ENCODE peak calls at places on chromosome 15, in ten cellular contexts. Y is A172; L is caudate nucleus; E is posterior cingulate gyrus; B is thoracic aorta; U is NCI-H1105; G is GM20000; C is hypothalamus; K is activated CD4-positive, alpha-beta T cell treated with anti-CD3 and anti-CD28 coated beads for 36 hours; R is stomach. P is an unnamed sample.
A peak's percentile ranks its signal among the peaks of the same experiment; 100 is the strongest.

GRCh38 chr15:26615188-26615926 is 157.5 kb downstream of the GABRB3 start:
- DNase-seq in E (no peak), Y (no peak), L (no peak), B (no peak), U (no peak), G (no peak), R (no peak), K (no peak), C (no peak), P (no peak)

GRCh38 chr15:70401709-70402108 is 304.0 kb upstream of the TLE3 start:
- DNase-seq in B (no peak), Y (no peak), U (no peak), K (no peak), L (no peak), E (no peak), C (no peak), G (no peak), R (no peak), P (no peak)

GRCh38 chr15:37014137-37014536 is 86.2 kb downstream of the MEIS2 start:
- DNase-seq in R (no peak), G (no peak), L (no peak), Y (no peak), C (no peak), B (no peak), K (no peak), E (no peak), U (no peak), P (no peak)

GRCh38 chr15:47384316-47384715 is 333.0 kb upstream of the SEMA6D start:
- DNase-seq in K (no peak), E (peak; percentile 79), C (no peak), G (no peak), Y (no peak), L (no peak), B (no peak), R (no peak), U (no peak), P (peak; percentile 53)

GRCh38 chr15:68674975-68675374 is 96.2 kb downstream of the CORO2B start:
- DNase-seq in G (peak; percentile 44), E (peak; percentile 56), U (no peak), B (no peak), Y (no peak), R (no peak), L (no peak), C (no peak), K (no peak), P (no peak)

GRCh38 chr15:88736204-88736603 is 67.0 kb upstream of the ACAN start:
- DNase-seq in R (no peak), L (no peak), G (no peak), Y (no peak), E (no peak), C (no peak), B (no peak), U (no peak), K (no peak), P (no peak)

GRCh38 chr15:42581272-42581730 is 5.9 kb downstream of the STARD9 start:
- DNase-seq in U (peak; percentile 60), G (peak; percentile 81), L (peak; percentile 90), B (peak; percentile 45), R (peak; percentile 88), C (no peak), E (peak; percentile 98), K (peak; percentile 90), Y (no peak), P (peak; percentile 56)

GRCh38 chr15:43006991-43007390 is 86.4 kb upstream of the TTBK2 start:
- DNase-seq in U (no peak), K (no peak), R (no peak), G (no peak), L (no peak), Y (no peak), E (no peak), B (no peak), C (no peak), P (no peak)

GRCh38 chr15:32861741-32862140 is 143.9 kb downstream of the GREM1 start:
- DNase-seq in E (peak; percentile 88), B (no peak), C (no peak), G (no peak), K (no peak), R (no peak), Y (no peak), U (no peak), L (peak; percentile 24), P (peak; percentile 84)

GRCh38 chr15:29089731-29090616 is 179.6 kb downstream of the NSMCE3 start:
- DNase-seq in R (no peak), E (peak; percentile 72), B (no peak), K (peak; percentile 49), L (no peak), C (no peak), U (no peak), G (no peak), Y (no peak), P (peak; percentile 19)

GRCh38 chr15:51907136-51907862 is 64.3 kb downstream of the LEO1 start:
- DNase-seq in Y (peak; percentile 81), U (no peak), C (no peak), G (no peak), B (no peak), R (peak; percentile 64), L (no peak), E (no peak), K (no peak), P (no peak)

GRCh38 chr15:74010929-74011540 is 16.5 kb downstream of the PML start:
- DNase-seq in Y (no peak), G (no peak), L (no peak), E (no peak), K (no peak), U (no peak), C (no peak), B (no peak), R (no peak), P (no peak)

GRCh38 chr15:77295446-77295845 is 124.5 kb downstream of the PEAK1 start:
- DNase-seq in K (no peak), C (no peak), R (no peak), Y (no peak), G (no peak), B (no peak), U (no peak), E (no peak), L (no peak), P (no peak)

GRCh38 chr15:82942691-82943090 is 9.8 kb downstream of the HOMER2 start:
- DNase-seq in R (peak; percentile 91), E (no peak), U (no peak), G (no peak), K (no peak), Y (peak; percentile 88), L (no peak), C (no peak), B (no peak), P (no peak)

GRCh38 chr15:98903377-98904018 is 104.1 kb downstream of the PGPEP1L start:
- DNase-seq in R (no peak), B (no peak), E (no peak), U (no peak), Y (peak; percentile 45), G (no peak), C (no peak), L (no peak), K (peak; percentile 24), P (peak; percentile 11)

GRCh38 chr15:81216411-81216810 is 19.7 kb downstream of the IL16 start:
- DNase-seq in E (no peak), Y (no peak), R (no peak), G (no peak), L (no peak), C (no peak), B (no peak), K (no peak), U (no peak), P (no peak)

GRCh38 chr15:56243774-56244236 is at the start of gene RFX7:
- DNase-seq in G (peak; percentile 88), B (peak; percentile 15), Y (no peak), U (peak; percentile 60), L (peak; percentile 68), E (peak; percentile 97), R (peak; percentile 83), K (peak; percentile 84), C (peak; percentile 65), P (peak; percentile 72)

GRCh38 chr15:97129684-97130083 is 799.2 kb downstream of the NR2F2 start:
- DNase-seq in U (no peak), R (no peak), Y (no peak), C (no peak), G (no peak), K (no peak), B (no peak), L (peak; percentile 64), E (peak; percentile 70), P (no peak)

GRCh38 chr15:40493089-40493840 is 22.5 kb downstream of the CHST14 start:
- DNase-seq in E (no peak), K (peak; percentile 83), U (no peak), C (no peak), R (no peak), B (no peak), Y (peak; percentile 29), L (no peak), G (no peak), P (no peak)

GRCh38 chr15:23855260-23855659 is 168.2 kb upstream of the NDN start:
- DNase-seq in B (no peak), C (no peak), U (no peak), Y (no peak), G (no peak), L (no peak), R (no peak), K (no peak), E (no peak), P (peak; percentile 41)

GRCh38 chr15:65338366-65338765 is 33.9 kb downstream of the RNU5B-1 start:
- DNase-seq in Y (no peak), K (no peak), C (no peak), L (no peak), U (peak; percentile 60), G (no peak), R (no peak), E (peak; percentile 30), B (no peak), P (no peak)